ENCODE peak calls at places on chromosomes 6 and 20, in ten cellular contexts. G is B cell, Y is AG10803, X is fibroblast of lung, U is endothelial cell of umbilical vein, S is heart right ventricle, V is GM13977, O is astrocyte, K is mesothelial cell of epicardium, M is heart left ventricle. B is an unnamed sample.

GRCh38 chr6:170087946-170088348 is 202.9 kb downstream of the DLL1 start:
- DNase-seq in G (peak), O (no peak), V (peak), U (no peak), M (peak), Y (no peak), X (no peak), S (no peak), K (peak), B (peak)

GRCh38 chr6:39166918-39167301 is 51.9 kb upstream of the SAYSD1 start:
- DNase-seq in G (no peak), V (no peak), M (no peak), Y (no peak), K (no peak), S (no peak), X (no peak), O (no peak), U (no peak), B (no peak)

GRCh38 chr6:90502866-90503407 is 83.9 kb downstream of the MAP3K7 start:
- DNase-seq in G (no peak), M (no peak), O (no peak), V (peak), K (no peak), X (no peak), U (no peak), S (no peak), Y (no peak), B (no peak)

GRCh38 chr6:153989989-153990388 is 49.1 kb upstream of the OPRM1 start:
- DNase-seq in G (no peak), K (no peak), X (no peak), U (no peak), S (no peak), Y (no peak), O (no peak), V (no peak), M (no peak), B (no peak)

GRCh38 chr6:117502580-117502979 is 20.1 kb downstream of the DCBLD1 start:
- DNase-seq in X (peak), Y (peak), S (no peak), M (no peak), O (no peak), G (no peak), V (no peak), K (no peak), U (no peak), B (no peak)

GRCh38 chr20:63315982-63316491 is 23.1 kb downstream of the COL20A1 start:
- DNase-seq in O (no peak), K (no peak), X (no peak), S (no peak), M (no peak), U (no peak), G (no peak), V (no peak), Y (no peak), B (no peak)

GRCh38 chr6:20868397-20869185 is 334.3 kb downstream of the CDKAL1 start:
- DNase-seq in Y (no peak), G (no peak), K (no peak), S (no peak), M (no peak), O (no peak), U (no peak), X (peak), V (no peak), B (no peak)

GRCh38 chr6:85449818-85450577 is at the start of gene NT5E:
- DNase-seq in V (peak), Y (peak), K (peak), G (peak), X (peak), M (peak), U (peak), O (peak), S (peak), B (peak)

GRCh38 chr6:139081485-139081884 is 52.9 kb downstream of the ABRACL start:
- DNase-seq in S (no peak), Y (no peak), X (no peak), U (no peak), V (no peak), K (no peak), O (no peak), M (no peak), G (no peak), B (no peak)

GRCh38 chr20:61565791-61566190 is 313.7 kb downstream of the CDH4 start:
- DNase-seq in G (no peak), K (no peak), O (no peak), M (no peak), Y (no peak), S (no peak), V (no peak), X (no peak), U (no peak), B (no peak)

GRCh38 chr6:39430446-39430845 is 107.9 kb upstream of the KCNK16 start:
- DNase-seq in V (no peak), O (no peak), M (no peak), X (no peak), G (no peak), U (no peak), Y (no peak), K (no peak), S (no peak), B (no peak)

GRCh38 chr6:147205690-147206600 is 1.7 kb downstream of the STXBP5 start:
- DNase-seq in V (no peak), M (no peak), X (peak), O (peak), Y (peak), G (no peak), K (no peak), S (no peak), U (no peak), B (no peak)

GRCh38 chr6:81450180-81450579 is 302.3 kb downstream of the TENT5A start:
- DNase-seq in U (no peak), X (peak), V (no peak), M (no peak), Y (peak), K (no peak), O (peak), S (no peak), G (no peak), B (no peak)

GRCh38 chr6:85706272-85706671 is 63.6 kb upstream of the SYNCRIP start:
- DNase-seq in V (no peak), G (no peak), M (no peak), X (no peak), U (no peak), Y (no peak), K (no peak), O (no peak), S (no peak), B (no peak)

GRCh38 chr6:165181951-165182414 is 127.4 kb downstream of the C6orf118 start:
- DNase-seq in M (no peak), G (peak), V (no peak), X (no peak), Y (peak), O (peak), U (no peak), K (no peak), S (no peak), B (no peak)

GRCh38 chr20:55415567-55416142 is 589.7 kb downstream of the CBLN4 start:
- DNase-seq in Y (peak), G (no peak), U (no peak), K (no peak), X (no peak), O (no peak), V (no peak), M (no peak), S (no peak), B (no peak)

GRCh38 chr20:53943522-53944291 is 126.7 kb downstream of the BCAS1 start:
- DNase-seq in V (no peak), M (no peak), K (peak), O (no peak), Y (peak), U (peak), S (no peak), X (peak), G (peak), B (peak)

GRCh38 chr6:158763440-158764187 is 55.6 kb downstream of the EZR start:
- DNase-seq in Y (no peak), G (no peak), U (no peak), O (no peak), S (no peak), X (no peak), M (no peak), V (no peak), K (no peak), B (no peak)

GRCh38 chr6:107806675-107807074 is 17.4 kb downstream of the SCML4 start:
- DNase-seq in K (no peak), M (no peak), G (no peak), O (no peak), U (no peak), S (no peak), Y (no peak), X (no peak), V (no peak), B (no peak)

GRCh38 chr6:136609878-136610706 is 59.9 kb upstream of the MAP7 start:
- DNase-seq in X (peak), S (no peak), U (peak), M (no peak), O (peak), G (no peak), V (no peak), Y (peak), K (no peak), B (no peak)

GRCh38 chr20:6533828-6534388 is 233.6 kb upstream of the BMP2 start:
- DNase-seq in G (no peak), U (no peak), X (peak), S (no peak), K (no peak), Y (peak), M (no peak), O (peak), V (no peak), B (no peak)

GRCh38 chr6:123520208-123520607 is 116.5 kb downstream of the TRDN start:
- DNase-seq in O (peak), V (no peak), X (no peak), S (no peak), M (no peak), K (no peak), U (no peak), G (no peak), Y (no peak), B (no peak)

GRCh38 chr20:53897884-53898557 is 172.4 kb downstream of the BCAS1 start:
- DNase-seq in S (no peak), Y (no peak), O (no peak), M (peak), G (no peak), K (no peak), V (no peak), U (peak), X (no peak), B (no peak)

GRCh38 chr20:50848846-50849673 is 54.2 kb downstream of the BCAS4 start:
- DNase-seq in M (no peak), O (no peak), Y (no peak), S (no peak), U (no peak), X (no peak), G (peak), V (no peak), K (no peak), B (peak)

GRCh38 chr6:1176595-1176994 is 135.3 kb upstream of the FOXQ1 start:
- DNase-seq in X (no peak), V (no peak), U (no peak), K (no peak), Y (no peak), M (no peak), G (no peak), S (no peak), O (no peak), B (no peak)

GRCh38 chr6:1179571-1180459 is 132.1 kb upstream of the FOXQ1 start:
- DNase-seq in O (no peak), K (no peak), X (no peak), V (no peak), M (no peak), Y (no peak), U (no peak), G (no peak), S (no peak), B (no peak)

GRCh38 chr6:1178590-1178989 is 133.3 kb upstream of the FOXQ1 start:
- DNase-seq in S (no peak), V (no peak), X (no peak), M (no peak), Y (no peak), K (no peak), G (no peak), U (no peak), O (no peak), B (no peak)

GRCh38 chr6:1170793-1171192 is 141.1 kb upstream of the FOXQ1 start:
- DNase-seq in S (no peak), U (no peak), V (no peak), X (peak), K (peak), M (no peak), G (no peak), Y (no peak), O (no peak), B (no peak)

DNA sequence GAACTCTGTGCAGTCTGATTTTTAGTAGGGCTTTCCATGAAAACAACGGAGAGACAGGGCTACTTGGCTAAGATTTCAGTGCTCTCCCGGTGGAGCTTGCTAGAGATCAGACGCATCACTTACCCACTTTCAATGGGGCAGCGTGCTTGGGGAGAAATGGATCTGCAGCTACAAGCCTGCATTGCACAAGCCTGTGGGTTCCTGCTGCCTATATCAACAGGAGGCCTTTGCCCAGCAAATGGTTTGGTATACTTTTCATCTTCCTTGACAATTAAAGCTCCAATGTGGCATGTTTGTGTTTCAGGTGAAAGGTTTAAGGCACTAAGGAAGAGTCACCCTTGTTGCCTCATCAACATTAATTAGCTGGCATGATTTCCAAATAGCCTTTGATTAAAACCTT is 136.0 kb upstream of the FOXQ1 start:
- DNase-seq in O (no peak), V (no peak), S (no peak), X (no peak), Y (no peak), M (no peak), G (no peak), K (no peak), U (no peak), B (no peak)
- TF ChIP-seq CTCF in O (no peak), V (no peak), S (no peak), X (no peak), Y (no peak), M (no peak), G (no peak), K (no peak), U (no peak), B (no peak)

DNA sequence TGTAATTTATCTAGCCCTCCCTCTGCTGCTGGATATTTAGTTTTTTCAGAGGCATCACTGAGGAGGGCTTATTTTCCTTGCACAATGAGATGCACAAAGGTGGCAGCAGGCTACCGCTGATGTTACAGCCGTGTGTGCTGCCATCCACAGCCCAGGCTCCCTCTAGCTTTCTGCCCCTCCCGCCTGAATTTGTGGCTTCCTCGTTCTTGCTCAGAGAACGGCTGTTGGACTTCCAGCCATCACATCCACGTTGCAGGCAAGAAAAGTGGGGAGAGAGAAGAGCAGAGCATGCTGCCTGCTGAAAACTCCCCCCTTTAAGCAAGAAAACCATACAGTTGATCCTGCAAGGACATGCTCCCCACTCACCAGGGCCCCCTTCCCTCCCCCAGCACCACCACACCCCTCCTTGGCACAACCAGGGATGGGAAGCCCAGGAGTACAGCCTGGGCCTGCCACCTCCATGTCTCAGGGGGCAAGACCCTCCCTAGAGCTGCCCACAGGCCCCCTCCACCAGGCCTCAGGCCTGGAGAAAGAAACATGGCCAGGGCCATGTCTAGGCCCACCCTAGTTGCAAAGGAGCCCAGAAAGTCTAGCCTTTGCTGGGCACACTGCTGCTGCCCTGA is 102.5 kb downstream of the MRPL14 start:
- DNase-seq in V (no peak), G (no peak), M (no peak), O (no peak), S (no peak), K (no peak), Y (no peak), X (no peak), U (no peak), B (no peak)
- TF ChIP-seq CTCF in V (no peak), G (no peak), M (no peak), O (no peak), S (no peak), K (no peak), Y (no peak), X (no peak), U (no peak), B (no peak)

GRCh38 chr6:25695671-25696070 is 43.7 kb downstream of the SCGN start:
- DNase-seq in Y (no peak), G (no peak), V (no peak), K (no peak), X (no peak), S (no peak), M (no peak), U (no peak), O (no peak), B (no peak)
- TF ChIP-seq CTCF in Y (no peak), G (no peak), V (no peak), K (no peak), X (no peak), S (no peak), M (no peak), U (no peak), O (no peak), B (no peak)

GRCh38 chr20:2867081-2867860 is 6.0 kb upstream of the PTPRA start:
- DNase-seq in M (no peak), V (no peak), K (no peak), G (no peak), Y (no peak), S (no peak), X (no peak), U (no peak), O (no peak), B (no peak)

GRCh38 chr20:2864626-2865025 is 8.7 kb upstream of the PTPRA start:
- DNase-seq in O (no peak), X (no peak), Y (no peak), S (no peak), K (no peak), G (no peak), M (no peak), V (no peak), U (no peak), B (no peak)

GRCh38 chr20:2865101-2865500 is 8.2 kb upstream of the PTPRA start:
- DNase-seq in V (no peak), G (no peak), Y (no peak), K (no peak), U (no peak), M (no peak), O (no peak), X (no peak), S (no peak), B (no peak)

GRCh38 chr20:2866236-2866635 is 7.0 kb upstream of the PTPRA start:
- DNase-seq in X (no peak), V (no peak), K (no peak), O (no peak), M (no peak), S (no peak), U (no peak), Y (no peak), G (no peak), B (no peak)

GRCh38 chr20:2865630-2866029 is 7.7 kb upstream of the PTPRA start:
- DNase-seq in X (no peak), Y (no peak), K (no peak), S (no peak), M (no peak), U (no peak), V (no peak), G (no peak), O (no peak), B (no peak)
- TF ChIP-seq CTCF in X (no peak), Y (no peak), K (no peak), S (no peak), M (no peak), U (peak), V (peak), G (no peak), O (no peak), B (no peak)

GRCh38 chr20:47311967-47312681 is 44.4 kb downstream of the ZMYND8 start:
- DNase-seq in K (no peak), V (no peak), X (no peak), M (no peak), S (no peak), G (no peak), U (no peak), Y (no peak), O (no peak), B (no peak)
- TF ChIP-seq CTCF in K (peak), V (no peak), X (no peak), M (no peak), S (no peak), G (no peak), U (no peak), Y (no peak), O (no peak), B (no peak)

GRCh38 chr6:167906899-167907298 is 80.2 kb downstream of the AFDN start:
- DNase-seq in U (peak), Y (no peak), O (no peak), X (peak), G (no peak), K (no peak), M (peak), S (peak), V (no peak), B (no peak)

GRCh38 chr6:167910652-167911051 is 83.9 kb downstream of the AFDN start:
- DNase-seq in X (no peak), Y (no peak), G (no peak), M (no peak), K (no peak), S (no peak), O (no peak), U (no peak), V (no peak), B (no peak)

GRCh38 chr6:167910007-167910406 is 83.3 kb downstream of the AFDN start:
- DNase-seq in Y (no peak), K (no peak), U (no peak), S (no peak), O (no peak), X (no peak), V (no peak), G (no peak), M (no peak), B (no peak)

GRCh38 chr6:167904791-167905190 is 78.1 kb downstream of the AFDN start:
- DNase-seq in Y (no peak), U (no peak), M (no peak), X (no peak), K (no peak), O (no peak), S (no peak), G (no peak), V (no peak), B (no peak)

DNA sequence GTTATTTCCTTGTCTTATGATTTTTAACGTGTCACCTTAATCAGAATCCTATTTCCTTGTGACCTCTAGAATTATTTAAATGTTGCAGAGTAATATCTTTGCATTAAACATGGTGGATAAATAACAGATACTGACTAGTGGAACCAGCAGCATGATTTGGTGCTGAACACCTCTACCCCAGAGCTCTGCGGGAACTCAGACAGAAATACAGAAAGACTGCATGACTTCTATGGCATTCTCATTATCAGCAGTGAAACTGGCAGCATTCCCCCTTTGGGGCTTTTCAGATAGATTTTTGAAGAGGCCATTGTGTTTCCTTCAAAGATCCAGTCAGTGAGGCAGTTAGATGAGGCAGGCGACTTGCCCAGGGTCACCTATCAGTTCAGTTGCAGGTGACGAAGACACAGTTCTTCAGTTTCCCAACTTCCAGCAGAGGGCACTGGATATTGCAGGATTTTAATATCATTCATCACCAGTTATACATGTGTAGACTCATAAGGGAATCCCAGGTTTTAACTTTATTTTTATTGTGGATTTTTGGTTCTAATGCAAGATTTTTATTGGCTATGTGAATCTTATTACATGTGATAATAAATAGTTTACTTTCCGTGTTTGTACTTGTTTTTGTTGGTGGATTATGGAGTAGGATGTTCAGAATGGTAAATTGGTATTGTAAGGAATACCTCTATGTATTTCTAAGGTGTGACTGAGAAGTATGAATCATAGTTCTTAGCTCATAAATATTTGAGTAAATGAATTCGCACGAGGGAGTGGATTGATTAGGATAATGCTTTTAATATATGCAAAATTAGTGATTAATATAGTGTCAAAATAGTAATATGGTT is 81.3 kb downstream of the AFDN start:
- DNase-seq in X (peak), O (peak), V (no peak), K (no peak), M (no peak), S (no peak), G (no peak), U (peak), Y (peak), B (no peak)
- TF ChIP-seq CTCF in X (no peak), O (peak), V (peak), K (no peak), M (peak), S (peak), G (no peak), U (peak), Y (peak), B (no peak)

B was measured in GM20000.